ENCODE peak calls at places on chromosomes 5 and 9, in four cellular contexts. U is lung, S is aorta, N is cardiac muscle cell. O is an unnamed sample.

GRCh38 chr5:136457390-136458094 is 92.2 kb upstream of the TRPC7 start:
- DNase-seq in S (no peak), N (no peak), U (no peak), O (peak; percentile 35)

GRCh38 chr9:119003882-119004617 is 365.2 kb downstream of the BRINP1 start:
- DNase-seq in N (no peak), U (no peak), S (no peak), O (peak; percentile 59)

GRCh38 chr9:72473474-72474241 is 47.8 kb upstream of the TMC1 start:
- DNase-seq in N (no peak), S (no peak), U (no peak), O (peak; percentile 72)

GRCh38 chr5:142206801-142207200 is 98.2 kb downstream of the NDFIP1 start:
- DNase-seq in S (peak; percentile 6), N (no peak), U (no peak), O (peak; percentile 28)

GRCh38 chr5:65923339-65923738 is 3.0 kb upstream of the ERBIN start:
- DNase-seq in S (no peak), U (no peak), N (no peak), O (peak; percentile 36)

GRCh38 chr5:138353550-138353893 is 1.0 kb downstream of the KDM3B start:
- DNase-seq in S (no peak), U (no peak), N (no peak), O (no peak)

GRCh38 chr5:1232780-1233179 is 7.6 kb downstream of the SLC6A18 start:
- DNase-seq in N (no peak), U (no peak), S (no peak), O (no peak)

GRCh38 chr5:136132087-136132486 is 558 bp upstream of the SMAD5 start:
- DNase-seq in U (no peak), N (no peak), S (peak; percentile 69), O (no peak)

GRCh38 chr5:371811-372555 is 50.5 kb downstream of the AHRR start:
- DNase-seq in S (peak; percentile 55), U (no peak), N (no peak), O (peak; percentile 31)

GRCh38 chr5:62691946-62692345 is 113.3 kb downstream of the LRRC70 start:
- DNase-seq in N (no peak), S (no peak), U (no peak), O (no peak)

GRCh38 chr9:136169495-136169894 is 35.4 kb downstream of the LHX3 start:
- DNase-seq in S (no peak), U (no peak), N (no peak), O (no peak)

GRCh38 chr5:91712718-91713117 is 329.6 kb upstream of the ARRDC3 start:
- DNase-seq in U (no peak), N (no peak), S (no peak), O (no peak)

GRCh38 chr9:135823036-135823435 is 84.3 kb downstream of the CAMSAP1 start:
- DNase-seq in N (no peak), U (no peak), S (peak; percentile 57), O (no peak)

GRCh38 chr5:129963359-129963758 is 59.1 kb downstream of the CHSY3 start:
- DNase-seq in S (no peak), N (peak; percentile 82), U (no peak), O (peak; percentile 1)

GRCh38 chr9:2231831-2232230 is 216.7 kb downstream of the SMARCA2 start:
- DNase-seq in S (no peak), N (peak; percentile 83), U (no peak), O (peak; percentile 53)

GRCh38 chr9:98992885-98993569 is 49.3 kb downstream of the COL15A1 start:
- DNase-seq in U (no peak), S (no peak), N (no peak), O (peak; percentile 39)

GRCh38 chr5:75330404-75330803 is 6.6 kb upstream of the HMGCR start:
- DNase-seq in S (no peak), N (no peak), U (no peak), O (no peak)

GRCh38 chr5:31449962-31450361 is 81.9 kb downstream of the DROSHA start:
- DNase-seq in U (no peak), S (no peak), N (no peak), O (no peak)

GRCh38 chr5:76818844-76819831 is at the start of gene F2RL1:
- DNase-seq in N (peak; percentile 70), S (peak; percentile 82), U (peak; percentile 82), O (peak; percentile 92)

GRCh38 chr9:86326536-86326935 is 27.7 kb downstream of the TUT7 start:
- DNase-seq in S (no peak), N (no peak), U (no peak), O (no peak)

GRCh38 chr5:6704361-6704851 is 8.8 kb upstream of the TENT4A start:
- DNase-seq in S (peak; percentile 87), N (peak; percentile 84), U (peak; percentile 50), O (peak; percentile 98)

GRCh38 chr5:90421136-90421535 is 11.6 kb upstream of the CETN3 start:
- DNase-seq in U (no peak), S (no peak), N (peak; percentile 20), O (peak; percentile 11)

GRCh38 chr9:134861586-134862334 is 18.9 kb upstream of the FCN2 start:
- DNase-seq in U (no peak), N (no peak), S (peak; percentile 61), O (no peak)

O was measured in M059J.